ENCODE peak calls at places on chromosomes 4 and X, in four cellular contexts. D is bronchial epithelial cell; J is naive thymus-derived CD4-positive, alpha-beta T cell; G is spleen. E is an unnamed sample.

GRCh38 chr4:26992657-26993361 is 132.2 kb downstream of the STIM2 start:
- DNase-seq in D (peak; percentile 22), J (no peak), G (no peak), E (no peak)

GRCh38 chrX:97629597-97629985 is 745.9 kb downstream of the RPA4 start:
- DNase-seq in D (no peak), J (no peak), G (no peak), E (no peak)

GRCh38 chrX:94908171-94908570 is 1234.2 kb downstream of the FAM133A start:
- DNase-seq in D (no peak), J (no peak), G (no peak), E (no peak)

GRCh38 chrX:45771114-45771513 is 570.4 kb upstream of the DIPK2B start:
- DNase-seq in D (peak; percentile 91), J (no peak), G (no peak), E (no peak)

GRCh38 chr4:616911-617643 is 8.3 kb upstream of the PDE6B start:
- DNase-seq in D (no peak), J (no peak), G (peak; percentile 28), E (no peak)

GRCh38 chrX:39104745-39105144 is 303.5 kb downstream of the MID1IP1 start:
- DNase-seq in D (no peak), J (no peak), G (no peak), E (no peak)

GRCh38 chr4:98352940-98353339 is 91.8 kb downstream of the RAP1GDS1 start:
- DNase-seq in D (no peak), J (no peak), G (no peak), E (no peak)

GRCh38 chr4:162761965-162762364 is 404.7 kb downstream of the NAF1 start:
- DNase-seq in D (no peak), J (no peak), G (no peak), E (no peak)

GRCh38 chr4:54588404-54588803 is 69.4 kb upstream of the KIT start:
- DNase-seq in D (peak; percentile 76), J (no peak), G (no peak), E (no peak)

GRCh38 chr4:145876531-145877180 is 62.0 kb downstream of the ZNF827 start:
- DNase-seq in D (no peak), J (no peak), G (no peak), E (no peak)

GRCh38 chr4:78776729-78777555 is 792 bp downstream of the BMP2K start:
- DNase-seq in D (peak; percentile 86), J (peak; percentile 76), G (peak; percentile 88), E (no peak)

GRCh38 chr4:99201687-99202086 is 17.4 kb downstream of the ADH6 start:
- DNase-seq in D (peak; percentile 15), J (no peak), G (no peak), E (peak; percentile 10)

GRCh38 chr4:182257503-182257902 is 14.3 kb downstream of the TENM3 start:
- DNase-seq in D (no peak), J (no peak), G (no peak), E (no peak)

GRCh38 chrX:88853925-88854324 is 106.9 kb downstream of the CPXCR1 start:
- DNase-seq in D (no peak), J (no peak), G (no peak), E (no peak)

GRCh38 chrX:109826954-109827708 is 94.1 kb upstream of the ACSL4 start:
- DNase-seq in D (peak; percentile 57), J (no peak), G (no peak), E (no peak)

GRCh38 chr4:16237715-16238114 is 11.4 kb upstream of the TAPT1 start:
- DNase-seq in D (no peak), J (no peak), G (no peak), E (no peak)

GRCh38 chr4:8911311-8912088 is 39.9 kb upstream of the HMX1 start:
- DNase-seq in D (no peak), J (no peak), G (peak; percentile 67), E (no peak)

GRCh38 chr4:79395883-79396282 is 12.1 kb downstream of the GK2 start:
- DNase-seq in D (no peak), J (no peak), G (no peak), E (no peak)

GRCh38 chr4:95061220-95061619 is 303.5 kb downstream of the BMPR1B start:
- DNase-seq in D (no peak), J (no peak), G (no peak), E (no peak)

GRCh38 chrX:153064061-153064460 is 7.8 kb downstream of the PNMA3 start:
- DNase-seq in D (no peak), J (no peak), G (no peak), E (no peak)

GRCh38 chr4:120921456-120922389 is 803 bp downstream of the PRDM5 start:
- DNase-seq in D (peak; percentile 47), J (peak; percentile 1), G (peak; percentile 86), E (no peak)

GRCh38 chrX:49122499-49122898 is 1.0 kb downstream of the GPKOW start:
- DNase-seq in D (no peak), J (no peak), G (no peak), E (no peak)
- H3K4me3 ChIP-seq in D (no peak overlapping the region), J (peak overlapping the region; percentile 72), G (peak overlapping the region; percentile 63), E (peak overlapping the region; percentile 85)

DNA sequence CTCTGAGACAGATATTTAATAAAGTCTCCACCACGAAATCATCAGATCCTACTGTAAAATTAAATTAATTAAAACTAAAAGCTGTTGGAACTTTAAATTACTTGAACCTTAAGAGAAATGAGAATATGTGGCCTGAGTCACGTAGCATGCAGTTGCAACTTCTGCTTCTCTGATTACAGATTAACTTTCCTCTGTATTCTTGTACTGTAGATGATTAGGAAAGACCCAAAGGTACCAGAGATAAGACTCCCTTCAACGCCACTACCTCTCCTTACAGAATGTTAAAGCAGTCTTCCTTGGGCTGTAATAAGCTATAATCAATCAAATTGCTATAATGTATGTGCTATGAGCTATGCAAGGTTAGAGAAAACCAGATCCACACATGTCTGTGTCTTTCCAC is 47.9 kb downstream of the FAM13A start:
- DNase-seq in D (no peak), J (no peak), G (no peak), E (no peak)
- H3K4me3 ChIP-seq in D (no peak overlapping the region), J (no peak overlapping the region), G (no peak overlapping the region), E (no peak overlapping the region)

GRCh38 chr4:114615435-114615834 is 16.8 kb downstream of the UGT8 start:
- DNase-seq in D (peak; percentile 5), J (no peak), G (no peak), E (no peak)
- H3K4me3 ChIP-seq in D (no peak overlapping the region), J (no peak overlapping the region), G (no peak overlapping the region), E (no peak overlapping the region)

GRCh38 chr4:113059783-113060182 is 10.3 kb downstream of the ANK2 start:
- DNase-seq in D (no peak), J (no peak), G (no peak), E (no peak)

GRCh38 chr4:113065629-113066028 is 16.2 kb downstream of the ANK2 start:
- DNase-seq in D (no peak), J (no peak), G (no peak), E (no peak)

GRCh38 chr4:113060853-113061252 is 11.4 kb downstream of the ANK2 start:
- DNase-seq in D (no peak), J (no peak), G (no peak), E (no peak)

GRCh38 chr4:113069212-113069892 is 19.9 kb downstream of the ANK2 start:
- DNase-seq in D (peak; percentile 33), J (no peak), G (no peak), E (no peak)

GRCh38 chr4:113064244-113064643 is 14.8 kb downstream of the ANK2 start:
- DNase-seq in D (no peak), J (no peak), G (no peak), E (no peak)
- H3K4me3 ChIP-seq in D (no peak overlapping the region), J (no peak overlapping the region), G (no peak overlapping the region), E (no peak overlapping the region)

E was measured in Jurkat, Clone E6-1.